ENCODE peak calls at places on chromosomes 6 and 20, in five cellular contexts. X is upper lobe of left lung, Z is HFF-Myc, N is GM23248, R is neural crest cell. F is an unnamed sample.
A peak's percentile ranks its signal among the peaks of the same experiment; 100 is the strongest.

GRCh38 chr6:46773201-46773855 is 19.9 kb upstream of the MEP1A start:
- DNase-seq in X (no peak), Z (no peak), N (no peak), R (no peak), F (no peak)

GRCh38 chr20:8144282-8145245 is 12.5 kb downstream of the PLCB1 start:
- DNase-seq in X (no peak), Z (no peak), N (peak; percentile 65), R (no peak), F (peak; percentile 57)

GRCh38 chr6:138455746-138456392 is 43.4 kb downstream of the NHSL1 start:
- DNase-seq in X (no peak), Z (no peak), N (peak; percentile 55), R (no peak), F (no peak)

GRCh38 chr6:15086273-15087158 is 159.4 kb upstream of the JARID2 start:
- DNase-seq in X (no peak), Z (no peak), N (no peak), R (no peak), F (no peak)

GRCh38 chr6:74091133-74091793 is 395.3 kb downstream of the CD109 start:
- DNase-seq in X (no peak), Z (no peak), N (peak; percentile 67), R (no peak), F (no peak)

GRCh38 chr20:50607436-50607835 is 83.9 kb downstream of the RIPOR3 start:
- DNase-seq in X (no peak), Z (no peak), N (no peak), R (no peak), F (no peak)

GRCh38 chr20:49706548-49707517 is 6.8 kb downstream of the B4GALT5 start:
- DNase-seq in X (no peak), Z (no peak), N (no peak), R (peak; percentile 8), F (no peak)

GRCh38 chr6:87721311-87721710 is 19.3 kb upstream of the AKIRIN2 start:
- DNase-seq in X (no peak), Z (no peak), N (peak; percentile 56), R (no peak), F (no peak)

GRCh38 chr20:63628246-63628975 is 1.5 kb upstream of the GMEB2 start:
- DNase-seq in X (no peak), Z (peak; percentile 59), N (peak; percentile 80), R (no peak), F (no peak)

GRCh38 chr6:131362696-131363095 is 210.3 kb upstream of the ARG1 start:
- DNase-seq in X (no peak), Z (no peak), N (peak; percentile 63), R (no peak), F (no peak)

GRCh38 chr20:32456869-32457421 is 98.8 kb downstream of the ASXL1 start:
- DNase-seq in X (peak; percentile 90), Z (no peak), N (peak; percentile 71), R (peak; percentile 96), F (no peak)

GRCh38 chr20:42260216-42260615 is 642.0 kb upstream of the CHD6 start:
- DNase-seq in X (no peak), Z (no peak), N (no peak), R (no peak), F (no peak)

GRCh38 chr20:17848649-17849048 is 119.9 kb downstream of the SNX5 start:
- DNase-seq in X (no peak), Z (no peak), N (no peak), R (no peak), F (no peak)

GRCh38 chr6:70669133-70669532 is 1.4 kb downstream of the SMAP1 start:
- DNase-seq in X (no peak), Z (no peak), N (peak; percentile 33), R (no peak), F (no peak)

GRCh38 chr6:43376551-43376981 is 7.1 kb upstream of the ZNF318 start:
- DNase-seq in X (no peak), Z (no peak), N (peak; percentile 26), R (no peak), F (no peak)

GRCh38 chr6:116954335-116954734 is 77.3 kb downstream of the RFX6 start:
- DNase-seq in X (no peak), Z (no peak), N (no peak), R (no peak), F (no peak)

GRCh38 chr20:40189621-40190020 is 499.4 kb downstream of the MAFB start:
- DNase-seq in X (no peak), Z (no peak), N (peak; percentile 45), R (no peak), F (no peak)

GRCh38 chr6:26156850-26157149 is 69.6 kb downstream of the HFE start:
- DNase-seq in X (no peak), Z (no peak), N (no peak), R (no peak), F (no peak)

GRCh38 chr6:155436981-155437749 is 18.5 kb downstream of the NOX3 start:
- DNase-seq in X (no peak), Z (no peak), N (no peak), R (no peak), F (no peak)

GRCh38 chr6:156250593-156250992 is 526.6 kb upstream of the ARID1B start:
- DNase-seq in X (no peak), Z (no peak), N (peak; percentile 4), R (no peak), F (no peak)

GRCh38 chr6:151075527-151075926 is 164.2 kb upstream of the AKAP12 start:
- DNase-seq in X (no peak), Z (no peak), N (peak; percentile 18), R (no peak), F (no peak)

GRCh38 chr6:96086745-96087144 is 71.0 kb downstream of the FUT9 start:
- DNase-seq in X (no peak), Z (no peak), N (no peak), R (no peak), F (no peak)

GRCh38 chr6:169854083-169854725 is 102.8 kb downstream of the ERMARD start:
- DNase-seq in X (no peak), Z (no peak), N (no peak), R (no peak), F (no peak)

GRCh38 chr6:137290601-137291261 is 71.5 kb upstream of the IFNGR1 start:
- DNase-seq in X (no peak), Z (no peak), N (no peak), R (no peak), F (no peak)